ENCODE peak calls at places on chromosomes 12 and 14, in nine cellular contexts. T is activated effector memory CD4-positive, alpha-beta T cell treated with Interleukin-2 at 50 U/mL for 16 hours; V is activated CD8-positive, alpha-beta memory T cell treated with anti-CD3 and anti-CD28 coated beads for 1 hour; Z is GM12891; R is germinal center; B is activated naive CD8-positive, alpha-beta T cell treated with anti-CD3 and anti-CD28 coated beads, Interleukin-2, amount 50 U/mL, for 24 hours; J is sciatic nerve; P is iPS DF 6.9; O is NCI-H1092. C is an unnamed sample.

GRCh38 chr12:8922544-8922943 is 8.2 kb downstream of the PHC1 start:
- DNase-seq in Z (no peak), O (no peak), B (no peak), J (no peak), V (no peak), P (no peak), T (no peak), R (no peak), C (no peak)

GRCh38 chr12:124745891-124746570 is 117.6 kb downstream of the SCARB1 start:
- DNase-seq in T (no peak), J (peak; percentile 96), R (no peak), O (peak; percentile 71), B (peak; percentile 29), Z (peak; percentile 49), P (peak; percentile 73), V (no peak), C (no peak)

GRCh38 chr12:123094349-123095073 is 56.4 kb downstream of the PITPNM2 start:
- DNase-seq in O (no peak), P (no peak), J (no peak), B (no peak), Z (no peak), T (no peak), R (no peak), V (no peak), C (no peak)

GRCh38 chr14:102849522-102850379 is 72.5 kb downstream of the TRAF3 start:
- DNase-seq in O (peak; percentile 58), R (no peak), P (no peak), V (no peak), J (no peak), T (no peak), B (no peak), Z (no peak), C (no peak)

GRCh38 chr14:28785096-28785952 is 18.7 kb downstream of the FOXG1 start:
- DNase-seq in Z (peak; percentile 61), B (no peak), J (no peak), T (no peak), V (no peak), R (no peak), O (peak; percentile 93), P (no peak), C (no peak)

GRCh38 chr14:83991666-83992065 is 1538.3 kb upstream of the FLRT2 start:
- DNase-seq in P (no peak), T (no peak), O (no peak), V (no peak), R (no peak), J (no peak), B (no peak), Z (no peak), C (no peak)

GRCh38 chr12:116542345-116542950 is 16.7 kb upstream of the MAP1LC3B2 start:
- DNase-seq in T (no peak), V (no peak), P (no peak), B (no peak), O (no peak), R (no peak), Z (no peak), J (no peak), C (no peak)

GRCh38 chr14:104657563-104658324 is 31.7 kb upstream of the INF2 start:
- DNase-seq in T (no peak), O (no peak), Z (no peak), J (no peak), P (no peak), B (peak; percentile 48), R (peak; percentile 77), V (no peak), C (no peak)

GRCh38 chr12:55996201-55996714 is 818 bp upstream of the SUOX start:
- DNase-seq in T (peak; percentile 37), J (no peak), Z (peak; percentile 44), R (peak; percentile 73), V (peak; percentile 37), P (no peak), O (peak; percentile 13), B (peak; percentile 62), C (peak; percentile 36)

GRCh38 chr12:100348657-100349454 is 8.0 kb upstream of the SLC17A8 start:
- DNase-seq in T (no peak), J (no peak), R (no peak), P (no peak), V (no peak), O (no peak), B (no peak), Z (no peak), C (no peak)

GRCh38 chr14:100302616-100303015 is 3.6 kb downstream of the SLC25A29 start:
- DNase-seq in V (no peak), B (no peak), J (no peak), T (no peak), R (no peak), O (no peak), Z (no peak), P (no peak), C (no peak)

GRCh38 chr12:115871714-115872113 is 405.8 kb downstream of the MED13L start:
- DNase-seq in V (no peak), P (no peak), Z (peak; percentile 21), B (no peak), R (peak; percentile 46), J (no peak), O (no peak), T (no peak), C (peak; percentile 8)

GRCh38 chr14:59037086-59037485 is 151.4 kb upstream of the DAAM1 start:
- DNase-seq in R (no peak), J (no peak), P (no peak), Z (no peak), T (no peak), V (no peak), B (no peak), O (no peak), C (no peak)

GRCh38 chr12:98698603-98699463 is 53.7 kb downstream of the APAF1 start:
- DNase-seq in T (peak; percentile 16), Z (peak; percentile 25), B (peak; percentile 47), R (peak; percentile 34), P (peak; percentile 50), O (no peak), J (peak; percentile 70), V (peak; percentile 1), C (peak; percentile 19)